ENCODE peak calls at places on chromosome 7, in five cellular contexts. F is fibroblast of villous mesenchyme; C is lung microvascular endothelial cell; J is heart right ventricle; O is activated gamma-delta T cell treated with anti-CD3 and anti-CD28 coated beads, Interleukin-2, amount 50 U/mL, for 16 hours. I is an unnamed sample.

GRCh38 chr7:36937754-36938551 is 213.7 kb upstream of the AOAH start:
- DNase-seq in F (no peak), C (no peak), J (no peak), O (no peak), I (no peak)

GRCh38 chr7:148155826-148156225 is 434.7 kb upstream of the C7orf33 start:
- DNase-seq in F (no peak), C (no peak), J (no peak), O (no peak), I (no peak)

GRCh38 chr7:36040679-36041078 is 112.4 kb upstream of the EEPD1 start:
- DNase-seq in F (peak; percentile 20), C (no peak), J (no peak), O (no peak), I (no peak)

GRCh38 chr7:33591481-33591880 is 313.9 kb upstream of the BMPER start:
- DNase-seq in F (peak; percentile 30), C (no peak), J (no peak), O (no peak), I (no peak)

GRCh38 chr7:151632750-151633515 is 113.2 kb upstream of the RHEB start:
- DNase-seq in F (peak; percentile 43), C (peak; percentile 20), J (peak; percentile 41), O (peak; percentile 31), I (peak; percentile 29)

GRCh38 chr7:151648429-151648828 is 128.7 kb upstream of the RHEB start:
- DNase-seq in F (no peak), C (no peak), J (no peak), O (no peak), I (no peak)

GRCh38 chr7:26410156-26410555 is 118.5 kb downstream of the SNX10 start:
- DNase-seq in F (no peak), C (no peak), J (no peak), O (no peak), I (no peak)

GRCh38 chr7:97075928-97076327 is 41.6 kb upstream of the SDHAF3 start:
- DNase-seq in F (no peak), C (no peak), J (no peak), O (no peak), I (no peak)

GRCh38 chr7:45661302-45661995 is 87.3 kb downstream of the ADCY1 start:
- DNase-seq in F (no peak), C (no peak), J (no peak), O (no peak), I (no peak)

GRCh38 chr7:8823486-8823885 is 390.1 kb downstream of the NXPH1 start:
- DNase-seq in F (no peak), C (no peak), J (no peak), O (no peak), I (peak; percentile 0)

GRCh38 chr7:114825423-114825951 is 96.4 kb upstream of the MDFIC start:
- DNase-seq in F (no peak), C (no peak), J (no peak), O (no peak), I (peak; percentile 1)

GRCh38 chr7:40761757-40762342 is 627.0 kb downstream of the SUGCT start:
- DNase-seq in F (no peak), C (no peak), J (no peak), O (no peak), I (no peak)

GRCh38 chr7:12921751-12922345 is 234.4 kb downstream of the ARL4A start:
- DNase-seq in F (no peak), C (peak; percentile 3), J (peak; percentile 14), O (no peak), I (no peak)

GRCh38 chr7:27145167-27145883 is 1.8 kb upstream of the HOXA5 start:
- DNase-seq in F (no peak), C (no peak), J (no peak), O (no peak), I (no peak)

GRCh38 chr7:24894670-24895221 is 85.2 kb downstream of the OSBPL3 start:
- DNase-seq in F (no peak), C (peak; percentile 36), J (no peak), O (no peak), I (no peak)

GRCh38 chr7:42597296-42597695 is 314.6 kb downstream of the C7orf25 start:
- DNase-seq in F (no peak), C (no peak), J (no peak), O (no peak), I (no peak)

GRCh38 chr7:25911738-25912607 is 240.0 kb upstream of the NFE2L3 start:
- DNase-seq in F (no peak), C (no peak), J (no peak), O (no peak), I (no peak)

GRCh38 chr7:1703475-1704325 is 33.6 kb downstream of the ELFN1 start:
- DNase-seq in F (no peak), C (no peak), J (no peak), O (no peak), I (no peak)

GRCh38 chr7:50342616-50343114 is 38.1 kb downstream of the IKZF1 start:
- DNase-seq in F (no peak), C (peak; percentile 38), J (no peak), O (no peak), I (no peak)

GRCh38 chr7:93018666-93019065 is 99.1 kb downstream of the SAMD9 start:
- DNase-seq in F (peak; percentile 63), C (no peak), J (no peak), O (no peak), I (no peak)

GRCh38 chr7:157973971-157974677 is 613.5 kb downstream of the PTPRN2 start:
- DNase-seq in F (no peak), C (no peak), J (no peak), O (no peak), I (no peak)

GRCh38 chr7:11491811-11492210 is 340.2 kb downstream of the THSD7A start:
- DNase-seq in F (no peak), C (no peak), J (no peak), O (no peak), I (no peak)

GRCh38 chr7:130256716-130257115 is 9.9 kb upstream of the CPA2 start:
- DNase-seq in F (no peak), C (no peak), J (no peak), O (no peak), I (no peak)

GRCh38 chr7:151447312-151447711 is 7.4 kb upstream of the CRYGN start:
- DNase-seq in F (no peak), C (no peak), J (no peak), O (no peak), I (no peak)

GRCh38 chr7:125061776-125062397 is 132.3 kb upstream of the POT1 start:
- DNase-seq in F (peak; percentile 6), C (peak; percentile 7), J (no peak), O (no peak), I (no peak)

GRCh38 chr7:139619367-139619657 is 95.8 kb downstream of the CLEC2L start:
- DNase-seq in F (peak; percentile 39), C (no peak), J (no peak), O (no peak), I (no peak)